ENCODE peak calls at places on chromosomes 4 and X, in six cellular contexts. P is neuronal stem cell, Q is IMR-90, O is H9, E is H1, S is trophoblast cell. H is an unnamed sample.

GRCh38 chrX:48816014-48816810 is 10.1 kb upstream of the ERAS start:
- DNase-seq in Q (no peak), O (no peak), S (no peak), E (no peak), P (no peak), H (no peak)

GRCh38 chr4:180828455-180829018 is 1414.7 kb upstream of the TENM3 start:
- DNase-seq in E (no peak), P (peak; percentile 40), O (no peak), S (peak; percentile 29), Q (peak; percentile 83), H (peak; percentile 57)

GRCh38 chr4:3706565-3707422 is 59.4 kb upstream of the ADRA2C start:
- DNase-seq in P (no peak), Q (no peak), O (no peak), E (no peak), S (no peak), H (no peak)

GRCh38 chr4:79900182-79900581 is 172.8 kb downstream of the ANTXR2 start:
- DNase-seq in P (no peak), E (no peak), O (no peak), Q (no peak), S (no peak), H (no peak)

GRCh38 chr4:102779204-102779603 is 18.4 kb upstream of the MANBA start:
- DNase-seq in E (no peak), S (no peak), Q (no peak), O (no peak), P (no peak), H (no peak)

GRCh38 chr4:120207021-120207420 is 140.4 kb upstream of the MAD2L1 start:
- DNase-seq in P (no peak), O (no peak), Q (no peak), E (no peak), S (no peak), H (no peak)

GRCh38 chr4:84691800-84692199 is 108.9 kb downstream of the CDS1 start:
- DNase-seq in S (no peak), P (no peak), E (no peak), Q (no peak), O (no peak), H (peak; percentile 17)

GRCh38 chrX:65690057-65690855 is 22.8 kb downstream of the MSN start:
- DNase-seq in O (no peak), P (no peak), Q (peak; percentile 78), S (no peak), E (no peak), H (peak; percentile 88)

GRCh38 chr4:127708985-127709384 is 21.2 kb upstream of the SLC25A31 start:
- DNase-seq in S (peak; percentile 56), Q (peak; percentile 77), P (no peak), O (no peak), E (no peak), H (peak; percentile 47)

GRCh38 chr4:20778896-20779295 is 78.6 kb downstream of the PACRGL start:
- DNase-seq in S (no peak), O (no peak), Q (no peak), P (no peak), E (no peak), H (no peak)

GRCh38 chr4:3302164-3302785 is 9.5 kb downstream of the RGS12 start:
- DNase-seq in S (no peak), P (no peak), Q (no peak), O (no peak), E (no peak), H (no peak)

GRCh38 chr4:159871141-159871540 is 768.3 kb downstream of the RAPGEF2 start:
- DNase-seq in E (no peak), O (no peak), Q (no peak), P (no peak), S (no peak), H (no peak)

GRCh38 chr4:185305979-185306442 is 89.7 kb downstream of the LRP2BP start:
- DNase-seq in S (peak; percentile 89), Q (peak; percentile 97), E (no peak), O (peak; percentile 75), P (peak; percentile 86), H (peak; percentile 91)

GRCh38 chrX:110281377-110281776 is 36.5 kb downstream of the AMMECR1 start:
- DNase-seq in O (no peak), S (no peak), E (no peak), P (no peak), Q (no peak), H (no peak)

GRCh38 chr4:147368948-147369347 is 111.9 kb upstream of the EDNRA start:
- DNase-seq in Q (peak; percentile 66), S (no peak), P (no peak), E (no peak), O (no peak), H (peak; percentile 17)

GRCh38 chrX:5907202-5907601 is 321.5 kb downstream of the NLGN4X start:
- DNase-seq in S (peak; percentile 0), O (peak; percentile 41), Q (no peak), P (no peak), E (no peak), H (no peak)

GRCh38 chr4:168535689-168536088 is 38.8 kb downstream of the PALLD start:
- DNase-seq in P (no peak), Q (no peak), S (no peak), E (no peak), O (no peak), H (no peak)

DNA sequence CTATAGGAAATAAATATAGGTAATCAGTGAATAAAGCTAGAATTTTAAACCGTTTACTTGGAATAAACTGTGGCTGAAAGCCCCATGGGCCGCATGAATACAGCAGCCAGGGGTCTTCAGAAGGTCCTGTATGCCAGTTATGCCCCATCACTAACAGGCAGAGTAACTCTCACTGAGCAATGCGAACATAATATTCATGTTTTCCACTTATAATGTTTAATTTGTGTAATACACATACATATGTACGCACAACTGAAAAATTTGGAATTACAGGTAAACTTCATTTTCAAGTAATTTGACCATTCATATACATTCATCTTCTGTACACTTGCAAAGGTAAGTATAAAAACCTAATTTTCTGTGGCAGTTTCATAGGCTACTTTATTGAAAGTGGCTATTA is 526.2 kb upstream of the ATOH1 start:
- DNase-seq in S (no peak), Q (no peak), O (no peak), E (no peak), P (no peak), H (no peak)
- H3K4me1 ChIP-seq in S (no peaks in the 10 kb centered on the region), Q (no peaks in the 10 kb centered on the region), O (no peaks in the 10 kb centered on the region), E (no peaks in the 10 kb centered on the region), P (no peaks in the 10 kb centered on the region), H (no peaks in the 10 kb centered on the region)

GRCh38 chr4:140240237-140240636 is 86.3 kb upstream of the MAML3 start:
- DNase-seq in S (no peak), Q (no peak), O (no peak), P (no peak), E (no peak), H (no peak)
- H2AK5ac ChIP-seq in S (no peak overlapping the region), Q (peak overlapping the region; percentile 9), O (no peak overlapping the region), P (no peak overlapping the region), E (peak overlapping the region; percentile 17), H (no peak overlapping the region)

GRCh38 chrX:74774988-74775387 is 150.3 kb downstream of the NEXMIF start:
- DNase-seq in Q (no peak), S (no peak), E (no peak), P (no peak), O (no peak), H (no peak)
- H3K14ac ChIP-seq in Q (no peak overlapping the region), S (no peak overlapping the region), E (no peak overlapping the region), P (no peak overlapping the region), O (no peak overlapping the region), H (no peak overlapping the region)

GRCh38 chr4:98493305-98493704 is 165.1 kb downstream of the TSPAN5 start:
- DNase-seq in P (no peak), Q (no peak), S (no peak), E (no peak), O (no peak), H (no peak)
- H3K4me1 ChIP-seq in P (peaks cover 7% of the 10 kb centered on the region), Q (peaks cover 19% of the 10 kb centered on the region), S (peaks cover 3% of the 10 kb centered on the region), E (no peaks in the 10 kb centered on the region), O (peaks cover 5% of the 10 kb centered on the region), H (peaks cover 24% of the 10 kb centered on the region)

GRCh38 chr4:176302283-176303275 is 17.2 kb upstream of the SPCS3 start:
- DNase-seq in P (no peak), Q (peak; percentile 90), E (no peak), O (no peak), S (peak; percentile 23), H (peak; percentile 85)
- H2AK5ac ChIP-seq in P (no peak overlapping the region), Q (peak overlapping the region; percentile 79), E (no peak overlapping the region), O (no peak overlapping the region), S (no peak overlapping the region), H (peak overlapping the region; percentile 6)

DNA sequence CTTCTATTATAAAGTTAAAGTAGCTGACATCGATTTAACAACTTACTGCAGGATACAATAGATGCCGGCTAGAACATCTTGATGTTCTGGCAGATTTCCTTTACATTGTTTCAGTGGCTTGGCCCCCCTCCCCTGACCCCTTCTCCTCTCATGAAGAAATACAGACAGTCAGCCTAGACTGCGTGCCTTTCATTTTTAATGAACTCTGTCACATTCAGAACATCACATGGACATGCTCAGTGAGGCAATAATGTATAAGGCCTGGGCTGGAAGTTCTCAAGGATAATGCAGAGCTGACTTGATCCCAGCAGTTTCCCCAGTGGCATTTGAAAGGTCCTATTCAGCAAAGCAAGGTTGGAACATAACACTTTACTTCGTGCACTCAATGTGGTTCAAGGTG is 239.2 kb downstream of the ANK2 start:
- DNase-seq in E (no peak), Q (no peak), O (no peak), P (no peak), S (no peak), H (no peak)
- H3K14ac ChIP-seq in E (no peak overlapping the region), Q (no peak overlapping the region), O (no peak overlapping the region), P (no peak overlapping the region), S (no peak overlapping the region), H (no peak overlapping the region)

DNA sequence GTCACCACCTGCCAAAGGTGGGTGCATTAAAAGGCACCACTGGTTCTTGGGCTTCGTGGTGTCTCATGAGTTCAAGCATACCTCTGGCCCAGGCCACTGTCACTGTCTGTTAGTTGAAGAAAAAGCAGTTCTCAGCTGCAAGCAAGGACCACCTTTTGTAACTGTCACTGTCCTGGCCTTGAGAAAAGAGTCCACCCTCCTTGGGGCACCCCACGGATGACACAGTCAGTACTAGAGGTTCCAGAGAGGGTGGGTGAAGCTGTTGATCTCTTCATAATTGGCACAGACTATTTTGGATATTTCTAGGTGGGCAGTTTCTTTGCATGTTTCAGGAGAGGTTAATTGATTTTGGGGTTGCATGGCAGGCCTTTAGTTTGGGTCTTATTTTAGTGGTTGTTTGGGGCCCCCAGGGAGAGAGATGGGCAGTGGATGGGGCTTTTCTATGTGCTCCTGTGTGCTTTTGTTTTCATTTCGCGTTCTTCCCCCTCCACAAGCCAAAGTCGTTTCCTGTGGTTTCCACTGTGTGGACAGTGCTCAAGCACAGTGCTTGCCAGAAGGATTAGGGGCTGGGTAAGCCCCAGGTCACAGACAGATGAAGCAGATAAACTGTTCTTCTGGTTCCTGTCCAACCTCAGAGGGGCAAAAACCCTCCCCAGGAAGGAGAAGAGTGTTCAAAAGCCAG is 156.2 kb upstream of the PPP1R2C start:
- DNase-seq in Q (no peak), S (no peak), O (no peak), E (no peak), P (no peak), H (peak; percentile 9)
- H3K4me1 ChIP-seq in Q (no peaks in the 10 kb centered on the region), S (no peaks in the 10 kb centered on the region), O (no peaks in the 10 kb centered on the region), E (no peaks in the 10 kb centered on the region), P (no peaks in the 10 kb centered on the region), H (peaks cover 7% of the 10 kb centered on the region)

H was measured in mesenchymal stem cell.